ENCODE peak calls at places on chromosome 1, in six cellular contexts. L is Calu3, P is upper lobe of left lung, S is GM23338, V is psoas muscle, J is spleen. Y is an unnamed sample.

GRCh38 chr1:69475021-69475420 is 92.7 kb upstream of the LRRC7 start:
- DNase-seq in L (no peak), P (no peak), S (no peak), V (no peak), J (no peak), Y (no peak)

GRCh38 chr1:201164645-201165044 is 10.4 kb upstream of the TMEM9 start:
- DNase-seq in L (no peak), P (no peak), S (no peak), V (no peak), J (no peak), Y (no peak)

GRCh38 chr1:242524571-242525359 is at the start of gene PLD5:
- DNase-seq in L (peak; percentile 36), P (peak; percentile 82), S (peak; percentile 73), V (no peak), J (peak; percentile 71), Y (peak; percentile 61)

GRCh38 chr1:4655674-4656532 is 1.5 kb downstream of the AJAP1 start:
- DNase-seq in L (peak; percentile 28), P (peak; percentile 85), S (no peak), V (peak; percentile 74), J (no peak), Y (peak; percentile 75)

GRCh38 chr1:202311880-202312635 is 29.7 kb downstream of the UBE2T start:
- DNase-seq in L (no peak), P (peak; percentile 32), S (no peak), V (no peak), J (no peak), Y (no peak)

GRCh38 chr1:206895320-206895719 is 1.9 kb upstream of the IL24 start:
- DNase-seq in L (no peak), P (no peak), S (no peak), V (no peak), J (no peak), Y (peak; percentile 99)

GRCh38 chr1:47225430-47226100 is 6.5 kb downstream of the TAL1 start:
- DNase-seq in L (no peak), P (peak; percentile 89), S (peak; percentile 36), V (peak; percentile 62), J (no peak), Y (no peak)

GRCh38 chr1:234499119-234500039 is 20.4 kb upstream of the TARBP1 start:
- DNase-seq in L (peak; percentile 95), P (peak; percentile 97), S (peak; percentile 93), V (peak; percentile 95), J (peak; percentile 96), Y (peak; percentile 97)

GRCh38 chr1:231679109-231679508 is 52.5 kb downstream of the DISC1 start:
- DNase-seq in L (no peak), P (no peak), S (peak; percentile 12), V (no peak), J (no peak), Y (no peak)

GRCh38 chr1:223233410-223234163 is 90.5 kb upstream of the TLR5 start:
- DNase-seq in L (peak; percentile 58), P (no peak), S (no peak), V (no peak), J (peak; percentile 9), Y (peak; percentile 95)
- TF ChIP-seq CTCF in L (no peak), P (no peak), S (no peak), V (no peak), J (no peak), Y (no peak)

GRCh38 chr1:110963666-110964399 is at the start of gene LRIF1:
- DNase-seq in L (peak; percentile 98), P (peak; percentile 99), S (peak; percentile 100), V (peak; percentile 100), J (peak; percentile 100), Y (peak; percentile 51)
- TF ChIP-seq CTCF in L (no peak), P (peak; percentile 90), S (peak; percentile 34), V (peak; percentile 51), J (peak; percentile 81), Y (no peak)

GRCh38 chr1:180636138-180636537 is 4.3 kb downstream of the XPR1 start:
- DNase-seq in L (peak; percentile 15), P (no peak), S (peak; percentile 19), V (no peak), J (no peak), Y (peak; percentile 74)
- TF ChIP-seq CTCF in L (no peak), P (no peak), S (peak; percentile 44), V (no peak), J (no peak), Y (peak; percentile 49)

GRCh38 chr1:167935252-167936067 is 1.0 kb upstream of the DCAF6 start:
- DNase-seq in L (peak; percentile 33), P (no peak), S (peak; percentile 56), V (no peak), J (no peak), Y (peak; percentile 59)
- TF ChIP-seq CTCF in L (no peak), P (no peak), S (no peak), V (no peak), J (no peak), Y (no peak)

GRCh38 chr1:107464827-107465226 is 324.0 kb downstream of the NTNG1 start:
- DNase-seq in L (no peak), P (no peak), S (peak; percentile 66), V (no peak), J (no peak), Y (no peak)
- TF ChIP-seq CTCF in L (no peak), P (no peak), S (peak; percentile 52), V (no peak), J (no peak), Y (no peak)

GRCh38 chr1:160726114-160726497 is 12.9 kb upstream of the SLAMF7 start:
- DNase-seq in L (no peak), P (no peak), S (no peak), V (no peak), J (no peak), Y (peak; percentile 29)

GRCh38 chr1:160722726-160723125 is 11.1 kb upstream of the CD48 start:
- DNase-seq in L (no peak), P (no peak), S (no peak), V (no peak), J (no peak), Y (no peak)

GRCh38 chr1:160724445-160725242 is 13.0 kb upstream of the CD48 start:
- DNase-seq in L (no peak), P (no peak), S (peak; percentile 28), V (no peak), J (no peak), Y (no peak)

GRCh38 chr1:160723332-160723731 is 11.7 kb upstream of the CD48 start:
- DNase-seq in L (no peak), P (no peak), S (no peak), V (no peak), J (no peak), Y (no peak)

DNA sequence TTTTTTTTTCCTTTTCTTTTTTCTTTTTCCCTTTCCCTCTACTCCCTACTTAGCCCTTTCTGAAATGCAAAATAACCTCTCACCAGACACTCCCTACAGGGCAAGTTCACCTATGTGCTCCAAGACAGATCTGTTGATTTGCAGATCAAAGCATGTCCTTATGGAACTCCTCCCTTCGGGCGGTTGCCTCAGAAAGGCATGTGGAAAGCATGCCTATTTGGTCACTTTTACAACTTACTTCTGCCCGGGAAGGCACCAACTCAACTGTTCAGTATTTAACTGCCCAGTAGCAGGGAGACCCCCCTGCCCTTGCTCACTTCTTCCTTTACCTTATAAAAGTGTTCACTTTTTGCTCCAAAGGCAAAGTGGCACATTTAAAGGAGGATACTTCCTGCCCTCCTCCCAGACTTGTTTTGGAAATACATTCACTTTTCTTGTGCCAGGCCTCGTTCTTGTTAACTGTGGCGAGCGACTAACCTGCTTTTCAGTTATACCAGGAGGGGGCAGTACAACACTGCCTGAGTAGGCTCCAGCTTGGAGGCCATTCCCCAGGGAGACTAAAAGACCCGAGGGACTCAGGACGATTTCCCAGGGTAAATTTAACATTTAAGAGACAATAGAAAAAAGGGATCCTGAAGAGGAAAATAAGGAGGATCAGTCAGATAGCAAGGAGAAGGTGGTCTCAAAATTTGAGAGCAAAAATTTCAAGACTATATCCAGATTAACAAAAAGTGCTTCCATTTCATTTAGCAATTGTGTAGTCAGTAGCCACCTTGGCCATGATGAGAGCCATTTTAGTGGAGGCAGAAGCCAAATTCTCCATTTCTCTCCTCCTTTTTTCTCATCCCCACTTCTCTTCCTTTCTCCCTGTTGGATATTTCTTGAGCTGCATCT is 12.3 kb upstream of the SLAMF7 start:
- DNase-seq in L (peak; percentile 78), P (no peak), S (peak; percentile 94), V (no peak), J (no peak), Y (peak; percentile 90)
- TF ChIP-seq CTCF in L (peak; percentile 91), P (peak; percentile 75), S (peak; percentile 99), V (peak; percentile 54), J (peak; percentile 82), Y (peak; percentile 91)

DNA sequence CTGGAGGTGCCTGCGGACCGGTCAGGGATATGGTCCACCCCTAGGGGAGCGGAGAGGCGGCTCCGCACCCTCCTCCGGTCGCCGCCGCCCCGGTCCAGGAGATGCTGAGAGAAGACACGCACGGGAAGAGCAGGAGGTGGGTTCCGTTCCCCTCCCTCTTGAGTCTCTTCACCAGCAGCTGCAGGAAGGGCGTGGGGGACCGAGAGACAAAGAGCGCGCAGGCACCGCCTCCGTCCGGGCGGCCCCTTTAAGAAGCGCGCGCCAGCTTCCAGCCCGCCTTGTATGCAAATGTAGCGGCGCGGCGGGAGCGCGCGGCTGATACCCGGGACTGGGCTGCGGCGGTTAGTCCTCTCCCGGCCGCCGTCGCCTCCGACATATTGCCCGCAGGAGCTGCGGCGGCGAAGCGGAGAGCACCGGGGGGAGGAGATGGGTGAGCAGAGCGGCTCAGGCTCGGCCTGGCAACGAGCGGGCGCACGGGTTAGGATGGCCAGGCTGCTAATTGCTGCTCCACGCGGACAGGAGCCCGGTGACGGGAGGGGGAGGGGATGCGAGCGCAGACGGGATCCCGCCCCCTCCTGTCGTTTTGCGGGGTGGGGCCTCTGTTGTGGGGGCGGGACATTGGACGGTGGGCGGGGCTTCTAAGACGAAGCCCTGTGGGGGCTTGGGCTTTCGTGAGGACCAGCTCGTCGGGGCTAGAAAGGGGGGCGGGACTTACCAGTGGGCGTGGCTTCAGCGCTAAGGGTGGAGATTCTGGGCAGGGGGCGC is at the start of gene TMEM39B:
- DNase-seq in L (peak; percentile 90), P (peak; percentile 99), S (peak; percentile 98), V (peak; percentile 98), J (peak; percentile 100), Y (peak; percentile 93)
- TF ChIP-seq CTCF in L (no peak), P (peak; percentile 52), S (peak; percentile 43), V (no peak), J (no peak), Y (no peak)

DNA sequence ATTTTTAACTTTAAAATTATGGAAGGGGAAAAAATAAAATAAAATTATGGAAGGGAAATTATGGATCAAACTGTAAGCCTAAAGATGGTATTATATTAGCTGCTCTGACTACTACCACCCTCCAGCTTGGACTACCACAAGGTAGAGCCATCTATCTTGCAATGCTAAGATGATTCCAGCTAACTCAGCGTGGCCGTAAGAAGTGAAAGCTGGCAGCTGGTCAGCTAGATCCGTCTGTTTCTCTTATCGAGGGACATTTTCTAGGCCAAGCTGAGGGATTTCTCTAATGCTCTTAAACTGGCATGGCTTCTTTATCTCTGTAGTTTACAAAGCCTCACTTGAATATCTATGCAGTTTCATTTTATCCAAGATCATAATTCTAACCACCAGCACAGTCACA is 31.5 kb downstream of the LYST start:
- DNase-seq in L (no peak), P (no peak), S (no peak), V (peak; percentile 54), J (no peak), Y (no peak)
- TF ChIP-seq CTCF in L (no peak), P (no peak), S (no peak), V (no peak), J (no peak), Y (no peak)